ENCODE peak calls at places on chromosomes 16 and 17, in six cellular contexts. One of them, this sample, is unnamed. For H3K36me3, the result is how much of the 10 kb centered on the place peaks cover.

GRCh38 chr16:30753596-30753995 is 5.4 kb downstream of the PHKG2 start:
- DNase-seq in cardiac muscle cell: no peak
- DNase-seq in WERI-Rb-1: no peak
- DNase-seq in adrenal gland: no peak
- DNase-seq in left lung: peak
- DNase-seq in stomach: no peak
- DNase-seq in this sample: no peak

GRCh38 chr17:73118876-73119485 is 26.5 kb upstream of the SLC39A11 start:
- DNase-seq in cardiac muscle cell: no peak
- DNase-seq in WERI-Rb-1: peak
- DNase-seq in adrenal gland: peak
- DNase-seq in left lung: no peak
- DNase-seq in stomach: no peak
- DNase-seq in this sample: no peak

GRCh38 chr17:17783121-17783824 is 53.5 kb downstream of the SREBF1 start:
- DNase-seq in cardiac muscle cell: peak
- DNase-seq in WERI-Rb-1: peak
- DNase-seq in adrenal gland: peak
- DNase-seq in left lung: no peak
- DNase-seq in stomach: peak
- DNase-seq in this sample: peak

GRCh38 chr16:13036600-13036999 is 135.2 kb downstream of the SHISA9 start:
- DNase-seq in cardiac muscle cell: peak
- DNase-seq in WERI-Rb-1: no peak
- DNase-seq in adrenal gland: no peak
- DNase-seq in left lung: no peak
- DNase-seq in stomach: peak
- DNase-seq in this sample: peak

GRCh38 chr16:89481556-89481955 is 8.8 kb downstream of the ANKRD11 start:
- DNase-seq in cardiac muscle cell: no peak
- DNase-seq in WERI-Rb-1: no peak
- DNase-seq in adrenal gland: no peak
- DNase-seq in left lung: no peak
- DNase-seq in stomach: no peak
- DNase-seq in this sample: no peak

GRCh38 chr16:4021070-4021779 is 95.0 kb downstream of the ADCY9 start:
- DNase-seq in cardiac muscle cell: no peak
- DNase-seq in WERI-Rb-1: no peak
- DNase-seq in adrenal gland: no peak
- DNase-seq in left lung: peak
- DNase-seq in stomach: peak
- DNase-seq in this sample: no peak

GRCh38 chr17:76914937-76915336 is 46.7 kb downstream of the MGAT5B start:
- DNase-seq in cardiac muscle cell: no peak
- DNase-seq in WERI-Rb-1: no peak
- DNase-seq in adrenal gland: no peak
- DNase-seq in left lung: no peak
- DNase-seq in stomach: no peak
- DNase-seq in this sample: no peak

GRCh38 chr17:80846932-80847331 is 144.7 kb upstream of the CHMP6 start:
- DNase-seq in cardiac muscle cell: no peak
- DNase-seq in WERI-Rb-1: no peak
- DNase-seq in adrenal gland: no peak
- DNase-seq in left lung: peak
- DNase-seq in stomach: no peak
- DNase-seq in this sample: no peak

GRCh38 chr16:306911-307370 is 24.0 kb downstream of the PDIA2 start:
- DNase-seq in cardiac muscle cell: no peak
- DNase-seq in WERI-Rb-1: no peak
- DNase-seq in adrenal gland: peak
- DNase-seq in left lung: peak
- DNase-seq in stomach: no peak
- DNase-seq in this sample: no peak

GRCh38 chr17:73284906-73285602 is 23.4 kb upstream of the CPSF4L start:
- DNase-seq in cardiac muscle cell: no peak
- DNase-seq in WERI-Rb-1: no peak
- DNase-seq in adrenal gland: peak
- DNase-seq in left lung: peak
- DNase-seq in stomach: no peak
- DNase-seq in this sample: no peak

GRCh38 chr17:6078370-6078950 is 8.3 kb downstream of the WSCD1 start:
- DNase-seq in cardiac muscle cell: no peak
- DNase-seq in WERI-Rb-1: peak
- DNase-seq in adrenal gland: no peak
- DNase-seq in left lung: no peak
- DNase-seq in stomach: no peak
- DNase-seq in this sample: no peak

GRCh38 chr16:19419691-19420060 is 2.0 kb downstream of the TMC5 start:
- DNase-seq in cardiac muscle cell: peak
- DNase-seq in WERI-Rb-1: no peak
- DNase-seq in adrenal gland: no peak
- DNase-seq in left lung: no peak
- DNase-seq in stomach: peak
- DNase-seq in this sample: no peak

GRCh38 chr17:76562734-76563148 is 22.9 kb downstream of the PRCD start:
- DNase-seq in cardiac muscle cell: peak
- DNase-seq in WERI-Rb-1: no peak
- DNase-seq in adrenal gland: peak
- DNase-seq in left lung: no peak
- DNase-seq in stomach: no peak
- DNase-seq in this sample: peak

GRCh38 chr17:70110443-70110880 is 35.4 kb downstream of the KCNJ16 start:
- DNase-seq in cardiac muscle cell: peak
- DNase-seq in WERI-Rb-1: peak
- DNase-seq in adrenal gland: no peak
- DNase-seq in left lung: no peak
- DNase-seq in stomach: no peak
- DNase-seq in this sample: no peak

GRCh38 chr17:7945651-7946050 is 13.6 kb downstream of the CNTROB start:
- DNase-seq in cardiac muscle cell: no peak
- DNase-seq in WERI-Rb-1: no peak
- DNase-seq in adrenal gland: no peak
- DNase-seq in left lung: no peak
- DNase-seq in stomach: no peak
- DNase-seq in this sample: no peak

GRCh38 chr17:7940743-7941142 is 8.7 kb downstream of the CNTROB start:
- DNase-seq in cardiac muscle cell: no peak
- DNase-seq in WERI-Rb-1: no peak
- DNase-seq in adrenal gland: no peak
- DNase-seq in left lung: no peak
- DNase-seq in stomach: no peak
- DNase-seq in this sample: no peak

GRCh38 chr17:7946441-7946840 is 14.4 kb downstream of the CNTROB start:
- DNase-seq in cardiac muscle cell: no peak
- DNase-seq in WERI-Rb-1: no peak
- DNase-seq in adrenal gland: no peak
- DNase-seq in left lung: no peak
- DNase-seq in stomach: no peak
- DNase-seq in this sample: no peak

GRCh38 chr17:7944321-7944720 is 12.3 kb downstream of the CNTROB start:
- DNase-seq in cardiac muscle cell: no peak
- DNase-seq in WERI-Rb-1: no peak
- DNase-seq in adrenal gland: no peak
- DNase-seq in left lung: no peak
- DNase-seq in stomach: no peak
- DNase-seq in this sample: no peak

GRCh38 chr17:7943291-7943690 is 11.3 kb downstream of the CNTROB start:
- DNase-seq in cardiac muscle cell: no peak
- DNase-seq in WERI-Rb-1: no peak
- DNase-seq in adrenal gland: no peak
- DNase-seq in left lung: no peak
- DNase-seq in stomach: no peak
- DNase-seq in this sample: no peak
- H3K27ac ChIP-seq in cardiac muscle cell: no peak
- H3K27ac ChIP-seq in WERI-Rb-1: no peak
- H3K27ac ChIP-seq in adrenal gland: no peak
- H3K27ac ChIP-seq in left lung: no peak
- H3K27ac ChIP-seq in stomach: no peak
- H3K27ac ChIP-seq in this sample: no peak

DNA sequence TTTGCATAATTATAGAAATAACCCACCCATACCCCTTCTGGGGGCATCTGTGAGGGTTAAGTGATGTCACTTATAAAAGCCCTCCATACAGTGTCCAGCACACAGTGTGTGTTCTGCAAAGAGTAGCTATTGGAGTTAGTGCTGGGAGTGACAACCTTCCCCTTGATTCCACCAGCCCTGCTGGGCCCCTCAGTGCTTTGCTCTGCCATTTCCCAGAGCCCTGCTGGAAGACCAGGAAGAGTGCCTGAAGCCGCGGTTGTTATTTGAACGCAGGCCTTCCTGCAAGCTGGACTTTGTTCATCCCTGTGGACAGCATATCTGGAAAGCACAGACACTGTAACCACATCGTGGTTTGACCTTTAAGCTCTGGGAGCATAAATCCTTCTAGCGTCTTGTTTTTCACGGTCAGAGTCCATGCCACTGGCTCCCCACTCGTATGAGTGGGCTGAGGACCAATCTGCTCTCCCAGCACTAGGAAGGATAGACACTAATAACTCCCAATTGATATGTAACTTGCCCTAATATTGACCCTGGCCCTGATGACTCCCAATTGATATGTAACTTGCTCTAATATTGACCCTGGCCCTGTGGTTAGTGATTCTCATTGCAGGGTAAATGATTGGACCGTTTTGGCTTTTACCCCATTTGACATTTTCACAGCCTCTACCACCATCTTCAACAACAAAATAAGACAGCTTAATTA is 297.1 kb upstream of the MAF start:
- DNase-seq in cardiac muscle cell: peak
- DNase-seq in WERI-Rb-1: no peak
- DNase-seq in adrenal gland: no peak
- DNase-seq in left lung: no peak
- DNase-seq in stomach: no peak
- DNase-seq in this sample: peak
- TF ChIP-seq CTCF in cardiac muscle cell: no peak
- TF ChIP-seq CTCF in WERI-Rb-1: no peak
- TF ChIP-seq CTCF in adrenal gland: no peak
- TF ChIP-seq CTCF in left lung: no peak
- TF ChIP-seq CTCF in stomach: no peak
- TF ChIP-seq CTCF in this sample: no peak

DNA sequence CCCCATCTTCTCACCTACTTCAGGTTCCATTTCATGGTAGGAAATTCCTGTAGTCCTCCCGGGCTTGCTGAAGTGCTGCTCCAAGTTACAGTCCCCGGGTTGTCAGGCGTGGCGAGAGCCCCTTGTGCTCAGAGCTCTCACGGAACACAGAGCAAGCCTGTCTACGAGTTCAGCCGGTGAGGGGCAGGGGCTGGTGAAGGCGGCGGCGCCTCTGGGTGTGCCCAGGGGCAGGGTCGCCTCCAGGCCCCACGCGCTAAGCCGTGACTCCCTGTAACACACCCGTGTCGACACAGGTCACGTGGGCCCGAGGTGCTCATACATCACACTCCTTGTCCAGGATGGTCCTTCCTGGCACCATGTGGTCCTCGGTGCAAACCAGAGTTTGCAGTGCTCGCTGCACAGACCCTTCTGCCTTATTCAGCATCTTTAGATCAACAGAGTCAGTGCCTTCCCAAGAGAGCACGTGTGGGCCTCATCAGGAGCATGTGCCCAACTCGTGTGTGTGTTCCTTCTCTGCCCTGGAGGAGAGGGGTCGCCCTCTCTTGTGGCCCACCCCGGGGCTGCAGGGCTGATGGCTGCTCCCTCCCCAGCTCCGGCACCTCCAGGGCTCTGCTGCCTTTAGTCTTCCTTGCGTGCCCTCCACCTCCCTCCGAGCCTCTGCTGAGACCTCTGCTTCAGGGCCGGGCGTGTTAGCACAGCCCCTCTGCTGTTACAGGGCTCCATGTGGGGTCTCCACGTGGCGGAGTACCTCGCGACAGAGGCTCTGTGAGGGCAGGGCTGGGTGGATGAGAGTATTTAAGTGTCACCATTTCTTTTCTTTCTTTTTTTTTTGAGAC is 51.2 kb downstream of the WDR45B start:
- DNase-seq in cardiac muscle cell: no peak
- DNase-seq in WERI-Rb-1: no peak
- DNase-seq in adrenal gland: no peak
- DNase-seq in left lung: peak
- DNase-seq in stomach: no peak
- DNase-seq in this sample: no peak
- H3K36me3 ChIP-seq in cardiac muscle cell: under half
- H3K36me3 ChIP-seq in WERI-Rb-1: half or more
- H3K36me3 ChIP-seq in adrenal gland: under half
- H3K36me3 ChIP-seq in left lung: half or more
- H3K36me3 ChIP-seq in stomach: half or more
- H3K36me3 ChIP-seq in this sample: under half

DNA sequence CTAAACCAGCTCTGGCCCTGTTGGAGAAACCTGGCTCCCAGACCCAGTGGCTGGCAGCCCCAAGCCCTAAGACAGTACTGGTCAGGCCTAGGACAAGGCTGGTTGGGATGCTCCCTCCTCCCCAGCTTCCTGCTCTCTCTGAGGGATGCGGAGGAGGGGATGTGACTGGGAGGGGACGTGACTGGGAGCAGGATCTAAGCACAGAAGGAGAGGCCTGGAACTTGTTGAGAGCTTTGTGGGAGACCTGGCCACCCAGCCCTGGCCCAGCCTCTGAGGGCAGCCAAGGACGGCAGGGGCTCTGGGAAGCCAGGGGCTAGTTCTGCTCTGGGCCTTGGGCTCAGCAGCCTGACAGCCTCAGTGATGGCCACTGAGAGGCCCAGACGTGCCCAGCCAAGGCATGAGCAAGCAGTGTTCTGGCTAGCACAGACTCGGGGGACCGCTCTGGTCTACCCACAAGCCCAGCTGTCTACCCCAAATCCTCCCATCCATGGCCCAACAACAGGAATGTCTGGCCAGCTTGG is 22.8 kb downstream of the ATP6V0D1 start:
- DNase-seq in cardiac muscle cell: peak
- DNase-seq in WERI-Rb-1: no peak
- DNase-seq in adrenal gland: no peak
- DNase-seq in left lung: no peak
- DNase-seq in stomach: no peak
- DNase-seq in this sample: peak
- H3K27ac ChIP-seq in cardiac muscle cell: peak
- H3K27ac ChIP-seq in WERI-Rb-1: no peak
- H3K27ac ChIP-seq in adrenal gland: peak
- H3K27ac ChIP-seq in left lung: peak
- H3K27ac ChIP-seq in stomach: peak
- H3K27ac ChIP-seq in this sample: peak